ENCODE peak calls at places on chromosomes 11 and 22, in six cellular contexts. X is SK-N-SH, J is IMR-90, Z is H1, E is fibroblast of lung, U is Caco-2. M is an unnamed sample.
A peak's percentile ranks its signal among the peaks of the same experiment; 100 is the strongest.

GRCh38 chr11:69385466-69385820 is 91.5 kb downstream of the MYEOV start:
- DNase-seq in X (no peak), J (no peak), Z (no peak), E (no peak), U (peak; percentile 32), M (no peak)

GRCh38 chr22:39212721-39213376 is 31.9 kb downstream of the PDGFB start:
- DNase-seq in X (no peak), J (no peak), Z (no peak), E (peak; percentile 25), U (peak; percentile 88), M (peak; percentile 51)

GRCh38 chr11:31967404-31967950 is 123.4 kb upstream of the RCN1 start:
- DNase-seq in X (no peak), J (no peak), Z (no peak), E (no peak), U (no peak), M (no peak)

GRCh38 chr22:22487869-22488597 is 20.5 kb downstream of the ZNF280B start:
- DNase-seq in X (no peak), J (no peak), Z (no peak), E (no peak), U (no peak), M (no peak)

GRCh38 chr11:1770528-1770927 is 6.8 kb upstream of the CTSD start:
- DNase-seq in X (no peak), J (no peak), Z (no peak), E (no peak), U (no peak), M (no peak)

GRCh38 chr11:17738350-17739207 is 4.0 kb downstream of the KCNC1 start:
- DNase-seq in X (no peak), J (no peak), Z (no peak), E (no peak), U (peak; percentile 15), M (no peak)

GRCh38 chr11:78806214-78807004 is 231.7 kb upstream of the NARS2 start:
- DNase-seq in X (no peak), J (no peak), Z (no peak), E (no peak), U (no peak), M (peak; percentile 31)

GRCh38 chr11:66546368-66546965 is at the start of gene ACTN3:
- DNase-seq in X (peak; percentile 48), J (no peak), Z (peak; percentile 59), E (peak; percentile 27), U (no peak), M (peak; percentile 23)

GRCh38 chr11:113396693-113397092 is 9.1 kb downstream of the ANKK1 start:
- DNase-seq in X (no peak), J (no peak), Z (no peak), E (no peak), U (no peak), M (no peak)

GRCh38 chr11:126361400-126361799 is 5.9 kb downstream of the ST3GAL4 start:
- DNase-seq in X (no peak), J (no peak), Z (no peak), E (no peak), U (no peak), M (no peak)

GRCh38 chr22:23156286-23156685 is 11.0 kb downstream of the RAB36 start:
- DNase-seq in X (no peak), J (no peak), Z (no peak), E (no peak), U (no peak), M (no peak)

GRCh38 chr11:22169833-22170232 is 23.1 kb upstream of the ANO5 start:
- DNase-seq in X (no peak), J (peak; percentile 0), Z (no peak), E (peak; percentile 1), U (no peak), M (no peak)

GRCh38 chr11:44574620-44575287 is 9.3 kb downstream of the CD82 start:
- DNase-seq in X (peak; percentile 3), J (peak; percentile 98), Z (no peak), E (peak; percentile 98), U (no peak), M (peak; percentile 97)
- H3K4me3 ChIP-seq in X (no peak overlapping the region), J (no peak overlapping the region), Z (no peak overlapping the region), E (no peak overlapping the region), U (no peak overlapping the region), M (no peak overlapping the region)

DNA sequence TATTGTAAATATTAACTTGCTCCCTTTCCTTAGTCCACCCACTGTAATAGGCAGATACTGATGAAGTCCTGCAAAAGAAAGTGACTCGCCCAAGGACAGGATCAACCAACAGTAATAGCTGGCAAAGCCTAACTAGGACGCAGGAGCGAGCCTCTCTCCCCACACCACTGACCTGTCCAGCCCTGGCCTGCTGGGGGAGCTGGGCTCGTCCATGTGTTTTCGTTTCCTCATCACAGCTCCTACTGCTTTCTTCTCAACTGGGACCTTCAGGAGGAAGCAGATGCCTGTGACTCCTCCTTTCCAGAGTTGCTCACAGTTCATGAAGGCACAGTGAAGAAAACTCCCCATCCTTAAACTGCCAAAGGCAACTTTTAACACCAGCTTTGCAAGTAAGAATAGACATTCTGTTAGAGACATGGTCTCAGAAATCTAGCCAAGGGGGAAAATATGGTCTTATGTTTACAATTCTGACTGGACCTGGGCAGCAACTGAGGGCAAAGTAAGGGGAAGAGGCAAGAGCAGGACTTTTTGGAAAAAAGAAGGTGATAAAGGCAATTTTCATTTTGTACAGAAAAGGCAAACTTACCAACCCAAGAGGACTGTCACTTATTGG is 11.6 kb upstream of the GPHA2 start:
- DNase-seq in X (no peak), J (no peak), Z (no peak), E (no peak), U (no peak), M (no peak)
- TF ChIP-seq CTCF in X (no peak), J (no peak), Z (peak; percentile 6), E (no peak), U (peak; percentile 12), M (no peak)

DNA sequence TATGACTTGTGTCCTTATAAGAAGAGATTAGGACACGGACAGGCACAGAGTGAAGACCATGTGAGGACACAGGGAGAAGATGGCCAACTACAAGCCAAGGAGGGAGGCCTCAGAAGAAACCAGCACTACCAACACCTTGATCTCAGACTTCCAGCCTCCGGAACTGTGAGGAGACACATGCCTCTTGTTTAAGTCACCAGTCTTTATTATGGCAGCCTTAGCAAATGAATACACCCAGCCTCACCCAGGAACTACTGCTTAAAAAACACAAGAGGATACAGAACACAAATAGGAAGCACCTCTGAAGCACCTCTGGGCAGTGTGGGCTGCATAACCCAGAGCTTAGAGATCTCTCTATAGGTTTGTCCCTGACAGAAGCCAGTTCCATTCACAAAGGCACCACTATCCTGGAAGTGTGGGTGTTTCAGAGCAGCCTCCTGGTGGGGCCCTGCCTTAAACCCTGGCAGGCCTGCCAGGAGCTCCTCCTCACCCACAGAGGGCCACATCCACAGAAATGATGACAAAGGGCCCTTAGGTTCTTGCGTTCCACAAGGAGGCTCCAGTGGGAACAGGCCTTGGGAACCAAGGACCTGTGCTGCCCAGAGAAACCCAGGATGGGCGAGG is 58.8 kb downstream of the CHRDL2 start:
- DNase-seq in X (no peak), J (no peak), Z (no peak), E (peak; percentile 45), U (no peak), M (peak; percentile 52)
- H3K4me3 ChIP-seq in X (no peak overlapping the region), J (no peak overlapping the region), Z (no peak overlapping the region), E (no peak overlapping the region), U (no peak overlapping the region), M (no peak overlapping the region)

GRCh38 chr22:45504703-45505341 is 2.1 kb downstream of the FBLN1 start:
- DNase-seq in X (peak; percentile 74), J (peak; percentile 37), Z (no peak), E (peak; percentile 49), U (no peak), M (peak; percentile 48)
- TF ChIP-seq CTCF in X (no peak), J (no peak), Z (no peak), E (no peak), U (no peak), M (no peak)

DNA sequence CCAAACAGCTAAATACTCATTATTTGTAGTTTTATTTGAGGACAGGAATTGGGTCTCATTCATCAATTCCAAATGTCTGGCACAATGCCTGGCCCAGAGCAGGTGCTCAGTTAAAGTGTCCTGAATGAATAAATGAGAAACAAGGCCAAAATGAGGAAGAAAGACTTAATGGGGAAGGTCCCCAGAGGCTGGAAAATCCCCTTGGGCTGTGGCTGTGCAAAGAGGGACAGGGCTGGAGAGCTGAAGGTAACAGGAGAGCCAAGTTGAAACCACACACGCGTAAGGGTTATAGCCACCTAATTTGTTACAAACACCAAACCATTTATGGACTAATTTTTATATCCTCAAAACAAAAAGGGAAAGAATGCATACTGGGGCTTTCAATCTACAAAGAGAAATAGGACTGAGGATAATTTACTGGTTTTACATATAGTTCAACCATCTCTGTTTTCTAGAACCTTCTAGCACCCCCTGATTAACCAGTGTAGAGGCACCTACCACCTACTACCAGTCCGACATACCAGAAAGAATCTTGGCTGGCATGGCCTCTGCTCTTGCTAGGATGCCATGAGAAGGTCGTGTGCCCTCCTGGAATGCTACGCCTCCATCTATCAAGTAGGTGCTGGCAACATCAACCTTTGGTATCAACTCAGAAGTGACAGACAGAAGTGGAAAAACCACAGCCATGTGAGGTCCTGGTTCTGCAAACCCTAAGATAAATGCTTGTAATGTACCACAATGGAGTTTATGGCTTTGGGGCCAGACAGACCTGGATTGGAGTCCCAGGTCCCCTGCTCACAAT is 28.4 kb downstream of the MYH9 start:
- DNase-seq in X (no peak), J (no peak), Z (no peak), E (no peak), U (no peak), M (no peak)
- H3K4me3 ChIP-seq in X (no peak overlapping the region), J (no peak overlapping the region), Z (peak overlapping the region; percentile 20), E (no peak overlapping the region), U (no peak overlapping the region), M (no peak overlapping the region)

M was measured in epithelial cell of esophagus.